ENCODE peak calls at places on chromosomes 11 and 22, in six cellular contexts. One of them, this sample, is unnamed.
A peak's percentile ranks its signal among the peaks of the same experiment; 100 is the strongest.

GRCh38 chr11:2940166-2940929 is 11.1 kb upstream of the PHLDA2 start:
- DNase-seq in Daoy: peak; percentile 83
- DNase-seq in GM06990: no peak
- DNase-seq in effector memory CD8-positive, alpha-beta T cell: no peak
- DNase-seq in ACHN: peak; percentile 31
- DNase-seq in MCF 10A: peak; percentile 75
- DNase-seq in this sample: peak; percentile 76

GRCh38 chr11:61870429-61871039 is 20.8 kb downstream of the FADS3 start:
- DNase-seq in GM06990: no peak
- DNase-seq in effector memory CD8-positive, alpha-beta T cell: no peak
- DNase-seq in MCF 10A: no peak
- DNase-seq in Daoy: no peak
- DNase-seq in ACHN: no peak
- DNase-seq in this sample: no peak

GRCh38 chr22:42288791-42289190 is 18.3 kb upstream of the TCF20 start:
- DNase-seq in GM06990: no peak
- DNase-seq in Daoy: no peak
- DNase-seq in MCF 10A: peak; percentile 75
- DNase-seq in effector memory CD8-positive, alpha-beta T cell: no peak
- DNase-seq in ACHN: no peak
- DNase-seq in this sample: no peak

GRCh38 chr11:115334932-115335788 is 169.1 kb downstream of the CADM1 start:
- DNase-seq in Daoy: peak; percentile 7
- DNase-seq in GM06990: peak; percentile 11
- DNase-seq in ACHN: peak; percentile 36
- DNase-seq in MCF 10A: peak; percentile 31
- DNase-seq in effector memory CD8-positive, alpha-beta T cell: no peak
- DNase-seq in this sample: peak; percentile 37

GRCh38 chr11:116731097-116731761 is 41.6 kb downstream of the BUD13 start:
- DNase-seq in ACHN: no peak
- DNase-seq in MCF 10A: no peak
- DNase-seq in Daoy: no peak
- DNase-seq in GM06990: no peak
- DNase-seq in effector memory CD8-positive, alpha-beta T cell: no peak
- DNase-seq in this sample: no peak

GRCh38 chr11:12118940-12119339 is 8.6 kb downstream of the MICAL2 start:
- DNase-seq in Daoy: no peak
- DNase-seq in effector memory CD8-positive, alpha-beta T cell: no peak
- DNase-seq in GM06990: no peak
- DNase-seq in MCF 10A: no peak
- DNase-seq in ACHN: no peak
- DNase-seq in this sample: no peak

GRCh38 chr22:19713650-19714319 is 518 bp upstream of the SEPTIN5 start:
- DNase-seq in ACHN: no peak
- DNase-seq in effector memory CD8-positive, alpha-beta T cell: no peak
- DNase-seq in MCF 10A: no peak
- DNase-seq in GM06990: no peak
- DNase-seq in Daoy: no peak
- DNase-seq in this sample: no peak

GRCh38 chr11:131838016-131838415 is 467.6 kb downstream of the NTM start:
- DNase-seq in effector memory CD8-positive, alpha-beta T cell: no peak
- DNase-seq in ACHN: no peak
- DNase-seq in GM06990: no peak
- DNase-seq in Daoy: no peak
- DNase-seq in MCF 10A: no peak
- DNase-seq in this sample: no peak

GRCh38 chr11:16738949-16739262 is 459 bp downstream of the C11orf58 start:
- DNase-seq in ACHN: peak; percentile 3
- DNase-seq in effector memory CD8-positive, alpha-beta T cell: no peak
- DNase-seq in GM06990: no peak
- DNase-seq in MCF 10A: no peak
- DNase-seq in Daoy: no peak
- DNase-seq in this sample: no peak

GRCh38 chr11:40118780-40119179 is 1340.7 kb downstream of the LRRC4C start:
- DNase-seq in GM06990: no peak
- DNase-seq in MCF 10A: no peak
- DNase-seq in effector memory CD8-positive, alpha-beta T cell: no peak
- DNase-seq in ACHN: no peak
- DNase-seq in Daoy: no peak
- DNase-seq in this sample: no peak

GRCh38 chr11:62912268-62912667 is 8.9 kb downstream of the CHRM1 start:
- DNase-seq in GM06990: no peak
- DNase-seq in Daoy: no peak
- DNase-seq in MCF 10A: no peak
- DNase-seq in ACHN: no peak
- DNase-seq in effector memory CD8-positive, alpha-beta T cell: no peak
- DNase-seq in this sample: no peak

GRCh38 chr22:42820075-42820763 is 36.9 kb downstream of the ARFGAP3 start:
- DNase-seq in MCF 10A: peak; percentile 73
- DNase-seq in effector memory CD8-positive, alpha-beta T cell: no peak
- DNase-seq in GM06990: no peak
- DNase-seq in ACHN: peak; percentile 33
- DNase-seq in Daoy: peak; percentile 33
- DNase-seq in this sample: no peak

GRCh38 chr11:134684576-134684975 is 272.5 kb upstream of the B3GAT1 start:
- DNase-seq in GM06990: no peak
- DNase-seq in effector memory CD8-positive, alpha-beta T cell: no peak
- DNase-seq in ACHN: no peak
- DNase-seq in MCF 10A: no peak
- DNase-seq in Daoy: no peak
- DNase-seq in this sample: no peak

GRCh38 chr22:37112084-37112728 is 2.7 kb upstream of the TMPRSS6 start:
- DNase-seq in effector memory CD8-positive, alpha-beta T cell: no peak
- DNase-seq in GM06990: no peak
- DNase-seq in MCF 10A: no peak
- DNase-seq in Daoy: no peak
- DNase-seq in ACHN: no peak
- DNase-seq in this sample: no peak

GRCh38 chr22:37661160-37661924 is 2.8 kb downstream of the PDXP start:
- DNase-seq in ACHN: no peak
- DNase-seq in MCF 10A: no peak
- DNase-seq in Daoy: peak; percentile 49
- DNase-seq in effector memory CD8-positive, alpha-beta T cell: no peak
- DNase-seq in GM06990: no peak
- DNase-seq in this sample: no peak

This sample was measured in LoVo.